ENCODE peak calls at places on chromosomes 12 and 14, in four cellular contexts. O is right lobe of liver, E is uterus, K is hepatocyte. Z is an unnamed sample. For H3K36me3, the result is how much of the 10 kb centered on the place peaks cover.

GRCh38 chr12:101698782-101699347 is 1.4 kb downstream of the CHPT1 start:
- DNase-seq in O (no peak), E (no peak), K (no peak), Z (peak)

GRCh38 chr12:98418357-98419075 is 96.9 kb upstream of the TMPO start:
- DNase-seq in O (no peak), E (peak), K (peak), Z (peak)

GRCh38 chr12:5442251-5443006 is 10.5 kb downstream of the NTF3 start:
- DNase-seq in O (no peak), E (no peak), K (peak), Z (peak)

GRCh38 chr12:130787445-130788410 is 51.3 kb downstream of the STX2 start:
- DNase-seq in O (no peak), E (no peak), K (no peak), Z (peak)

GRCh38 chr12:47807338-47807737 is 12.4 kb downstream of the HDAC7 start:
- DNase-seq in O (no peak), E (no peak), K (no peak), Z (no peak)

GRCh38 chr12:89927226-89927698 is 218.6 kb upstream of the ATP2B1 start:
- DNase-seq in O (no peak), E (no peak), K (no peak), Z (no peak)

GRCh38 chr14:35234007-35234406 is 58.2 kb upstream of the PSMA6 start:
- DNase-seq in O (no peak), E (no peak), K (no peak), Z (no peak)

GRCh38 chr14:69326611-69327010 is 66.7 kb downstream of the GALNT16 start:
- DNase-seq in O (no peak), E (peak), K (no peak), Z (no peak)

GRCh38 chr14:41285193-41285748 is 321.4 kb upstream of the LRFN5 start:
- DNase-seq in O (peak), E (no peak), K (peak), Z (no peak)

GRCh38 chr12:108666326-108666995 is 32.8 kb upstream of the SELPLG start:
- DNase-seq in O (peak), E (peak), K (no peak), Z (no peak)

GRCh38 chr14:61101803-61102548 is 120.9 kb downstream of the SLC38A6 start:
- DNase-seq in O (no peak), E (no peak), K (no peak), Z (peak)

GRCh38 chr14:21825147-21825743 is 151.6 kb upstream of the OR4E1 start:
- DNase-seq in O (no peak), E (no peak), K (peak), Z (peak)

GRCh38 chr12:79531547-79531946 is 159.2 kb downstream of the PAWR start:
- DNase-seq in O (no peak), E (no peak), K (peak), Z (no peak)

GRCh38 chr12:28893365-28893764 is 255.7 kb upstream of the FAR2 start:
- DNase-seq in O (no peak), E (no peak), K (no peak), Z (no peak)

GRCh38 chr12:16562413-16562812 is 43.5 kb downstream of the LMO3 start:
- DNase-seq in O (no peak), E (no peak), K (no peak), Z (no peak)

GRCh38 chr12:124279846-124280360 is 15.0 kb upstream of the RFLNA start:
- DNase-seq in O (no peak), E (no peak), K (no peak), Z (peak)

GRCh38 chr12:131639270-131639940 is 71.5 kb upstream of the SFSWAP start:
- DNase-seq in O (no peak), E (no peak), K (peak), Z (peak)

GRCh38 chr14:60753264-60754126 is 18.9 kb downstream of the MNAT1 start:
- DNase-seq in O (no peak), E (no peak), K (no peak), Z (no peak)

GRCh38 chr12:3110579-3110978 is 33.4 kb downstream of the TSPAN9 start:
- DNase-seq in O (no peak), E (no peak), K (no peak), Z (no peak)

GRCh38 chr12:2772370-2772769 is 22.4 kb upstream of the FKBP4 start:
- DNase-seq in O (no peak), E (no peak), K (no peak), Z (no peak)

GRCh38 chr14:54669759-54670630 is 103.1 kb downstream of the SAMD4A start:
- DNase-seq in O (no peak), E (peak), K (peak), Z (no peak)

GRCh38 chr12:124162151-124163110 is 132.5 kb upstream of the RFLNA start:
- DNase-seq in O (no peak), E (no peak), K (no peak), Z (no peak)

GRCh38 chr14:22646570-22647254 is 2.6 kb upstream of the OR6J1 start:
- DNase-seq in O (no peak), E (no peak), K (no peak), Z (no peak)

GRCh38 chr12:28026701-28027100 is 54.2 kb upstream of the PTHLH start:
- DNase-seq in O (no peak), E (no peak), K (no peak), Z (no peak)

GRCh38 chr14:49218436-49219092 is 367.6 kb downstream of the RPS29 start:
- DNase-seq in O (no peak), E (no peak), K (no peak), Z (no peak)

GRCh38 chr14:88551936-88552565 is 2.8 kb downstream of the PTPN21 start:
- DNase-seq in O (peak), E (no peak), K (no peak), Z (peak)
- H3K4me3 ChIP-seq in O (peak), E (peak), K (peak), Z (peak)

DNA sequence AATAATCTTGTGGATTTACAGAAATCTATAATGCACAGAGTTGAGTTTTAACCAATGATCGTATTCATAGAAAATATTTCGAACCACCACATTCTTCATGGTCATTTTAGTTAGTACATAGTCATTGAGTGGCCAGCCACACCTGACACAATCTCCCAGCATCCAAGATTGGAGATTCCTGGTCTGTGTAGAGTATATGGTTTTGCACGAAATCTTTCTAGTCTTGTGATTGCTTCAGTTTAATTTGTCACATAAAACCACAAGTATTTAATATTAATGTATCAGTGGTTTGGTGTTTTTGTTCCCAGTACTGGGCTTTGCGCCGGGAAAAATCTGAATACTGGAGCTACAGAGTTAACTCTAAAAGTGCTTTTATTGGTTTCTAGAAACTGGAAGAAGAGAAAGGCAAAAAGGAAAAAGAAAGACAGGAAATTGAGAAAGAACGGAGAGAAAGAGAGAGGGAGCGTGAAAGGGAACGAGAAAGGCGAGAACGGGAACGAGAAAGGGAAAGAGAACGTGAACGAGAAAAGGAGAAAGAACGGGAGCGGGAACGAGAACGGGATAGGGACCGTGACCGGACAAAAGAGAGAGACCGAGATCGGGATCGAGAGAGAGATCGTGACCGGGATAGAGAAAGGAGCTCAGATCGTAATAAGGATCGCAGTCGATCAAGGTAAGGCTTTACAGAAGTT is 33.4 kb upstream of the PSEN1 start:
- DNase-seq in O (no peak), E (no peak), K (no peak), Z (no peak)
- H3K36me3 ChIP-seq in O (under half), E (under half), K (under half), Z (under half)

GRCh38 chr12:6768385-6769002 is 2.3 kb downstream of the PTMS start:
- DNase-seq in O (no peak), E (no peak), K (no peak), Z (peak)
- H3K4me3 ChIP-seq in O (peak), E (peak), K (peak), Z (peak)

DNA sequence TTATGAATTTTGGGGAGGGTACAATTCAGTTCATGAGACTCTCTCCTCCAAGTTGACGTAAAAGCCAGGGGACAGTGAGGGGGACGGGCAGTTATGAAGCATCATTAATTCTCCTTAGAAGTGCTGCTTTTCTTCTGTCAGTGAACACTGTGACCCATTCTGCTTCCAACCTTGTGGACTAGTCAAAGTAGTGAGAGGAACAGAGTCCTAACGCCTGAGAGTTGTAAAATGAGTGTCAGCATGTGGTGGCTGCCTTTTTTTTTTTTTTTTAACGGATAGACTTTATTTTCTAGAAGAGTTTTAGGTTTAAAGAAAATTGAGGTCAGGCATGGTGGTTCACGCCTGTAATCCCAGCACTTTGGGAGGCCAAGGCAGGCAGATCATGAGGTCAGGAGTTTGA is 15.5 kb downstream of the RESF1 start:
- DNase-seq in O (no peak), E (no peak), K (no peak), Z (no peak)
- H3K36me3 ChIP-seq in O (under half), E (under half), K (under half), Z (under half)

DNA sequence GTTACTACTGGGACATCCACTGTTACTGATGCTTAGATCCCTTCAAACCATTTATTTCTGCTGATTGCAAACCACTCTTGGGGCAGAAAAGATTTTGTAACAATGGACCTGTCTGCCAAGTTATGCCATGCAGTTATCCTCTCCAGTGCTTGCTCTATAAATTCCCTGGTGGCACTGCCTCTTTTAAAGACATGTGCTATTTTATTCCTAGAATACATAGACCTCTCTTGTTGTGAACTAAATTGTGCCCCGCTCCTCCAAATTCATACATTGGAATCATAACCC is 708.6 kb upstream of the FOXG1 start:
- DNase-seq in O (no peak), E (no peak), K (no peak), Z (no peak)
- H3K4me3 ChIP-seq in O (peak), E (no peak), K (no peak), Z (no peak)